ENCODE peak calls at places on chromosomes 3 and 15, in four cellular contexts. K, I, N and V are unnamed samples.

GRCh38 chr3:98612587-98612986 is 19.2 kb upstream of the CPOX start:
- DNase-seq in N (no peak), K (peak), I (peak), V (no peak)

GRCh38 chr3:66353039-66353438 is 132.2 kb downstream of the SLC25A26 start:
- DNase-seq in K (no peak), N (no peak), I (no peak), V (no peak)

GRCh38 chr15:68618339-68619302 is 39.8 kb downstream of the CORO2B start:
- DNase-seq in I (no peak), K (no peak), N (no peak), V (no peak)

GRCh38 chr3:35936571-35936970 is 297.2 kb downstream of the ARPP21 start:
- DNase-seq in K (no peak), N (no peak), I (no peak), V (no peak)

GRCh38 chr3:89787995-89788394 is 680.6 kb downstream of the EPHA3 start:
- DNase-seq in I (no peak), K (no peak), N (no peak), V (no peak)

GRCh38 chr15:52568569-52569243 is at the start of gene ARPP19:
- DNase-seq in I (peak), N (peak), K (peak), V (peak)

GRCh38 chr3:30188713-30189112 is 417.7 kb upstream of the TGFBR2 start:
- DNase-seq in N (no peak), I (no peak), K (no peak), V (peak)

GRCh38 chr15:70826634-70827033 is 27.3 kb downstream of the LARP6 start:
- DNase-seq in N (no peak), K (peak), I (no peak), V (peak)

GRCh38 chr3:150097588-150097890 is 126.8 kb upstream of the PFN2 start:
- DNase-seq in N (no peak), I (no peak), K (no peak), V (no peak)

GRCh38 chr3:53715815-53716483 is 130.3 kb downstream of the CHDH start:
- DNase-seq in N (peak), K (no peak), I (no peak), V (no peak)

DNA sequence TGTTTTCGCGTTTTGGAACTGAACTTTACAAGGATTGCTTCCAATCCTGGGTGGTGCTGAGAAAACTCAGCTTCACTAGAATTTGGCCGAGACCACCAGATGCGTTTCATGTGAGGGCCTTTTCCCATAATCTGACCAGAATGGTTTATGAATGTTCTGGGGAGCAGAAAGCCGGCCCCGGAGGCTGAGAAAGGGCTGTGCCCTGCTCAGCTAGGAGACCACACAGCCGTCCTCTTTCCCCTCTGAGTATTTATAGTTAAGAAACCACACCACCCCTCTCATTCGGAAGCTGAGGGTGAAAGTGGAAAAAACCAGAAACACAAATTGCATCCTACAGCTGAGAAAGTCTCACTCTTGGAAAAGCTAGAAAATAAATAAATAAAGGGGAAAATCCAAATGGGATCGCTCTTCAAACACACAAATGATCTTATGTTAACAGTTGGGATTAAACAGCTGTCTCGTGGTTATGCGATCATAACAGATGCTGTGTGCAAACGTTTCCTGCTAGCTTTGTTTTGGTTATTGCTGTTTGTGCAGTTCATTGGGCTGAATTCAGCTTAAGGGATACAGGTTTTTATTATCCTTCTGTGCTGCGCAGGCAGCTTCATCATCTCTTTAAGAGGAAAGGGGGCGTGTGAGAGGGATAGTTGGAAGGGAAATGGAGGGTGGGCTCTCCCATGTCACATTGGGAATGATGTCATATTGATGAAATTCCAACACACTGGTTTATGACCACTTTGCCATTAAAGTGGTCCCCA is 1026.2 kb upstream of the NR2F2 start:
- DNase-seq in K (no peak), N (no peak), I (no peak), V (no peak)
- H2AFZ ChIP-seq in K (no peak), N (peak), I (no peak), V (no peak)

GRCh38 chr3:58200846-58201355 is 9.9 kb downstream of the DNASE1L3 start:
- DNase-seq in K (no peak), I (no peak), N (no peak), V (no peak)
- TF ChIP-seq CTCF in K (no peak), I (no peak), N (no peak), V (no peak)

GRCh38 chr3:197736010-197736490 is 654 bp downstream of the RUBCN start:
- DNase-seq in N (peak), I (peak), K (no peak), V (no peak)
- H2AFZ ChIP-seq in N (peak), I (no peak), K (peak), V (peak)

GRCh38 chr15:78697449-78697848 is 56.4 kb upstream of the CHRNB4 start:
- DNase-seq in K (no peak), I (no peak), N (no peak), V (no peak)

GRCh38 chr15:78696436-78696835 is 55.4 kb upstream of the CHRNB4 start:
- DNase-seq in I (no peak), N (no peak), K (no peak), V (no peak)

GRCh38 chr15:78691873-78692421 is 50.9 kb upstream of the CHRNB4 start:
- DNase-seq in I (no peak), N (no peak), K (no peak), V (no peak)

GRCh38 chr15:78695046-78695671 is 54.1 kb upstream of the CHRNB4 start:
- DNase-seq in K (no peak), I (no peak), N (no peak), V (no peak)

GRCh38 chr15:78695849-78696248 is 54.8 kb upstream of the CHRNB4 start:
- DNase-seq in K (no peak), N (no peak), I (no peak), V (no peak)
- TF ChIP-seq CTCF in K (no peak), N (no peak), I (peak), V (no peak)

DNA sequence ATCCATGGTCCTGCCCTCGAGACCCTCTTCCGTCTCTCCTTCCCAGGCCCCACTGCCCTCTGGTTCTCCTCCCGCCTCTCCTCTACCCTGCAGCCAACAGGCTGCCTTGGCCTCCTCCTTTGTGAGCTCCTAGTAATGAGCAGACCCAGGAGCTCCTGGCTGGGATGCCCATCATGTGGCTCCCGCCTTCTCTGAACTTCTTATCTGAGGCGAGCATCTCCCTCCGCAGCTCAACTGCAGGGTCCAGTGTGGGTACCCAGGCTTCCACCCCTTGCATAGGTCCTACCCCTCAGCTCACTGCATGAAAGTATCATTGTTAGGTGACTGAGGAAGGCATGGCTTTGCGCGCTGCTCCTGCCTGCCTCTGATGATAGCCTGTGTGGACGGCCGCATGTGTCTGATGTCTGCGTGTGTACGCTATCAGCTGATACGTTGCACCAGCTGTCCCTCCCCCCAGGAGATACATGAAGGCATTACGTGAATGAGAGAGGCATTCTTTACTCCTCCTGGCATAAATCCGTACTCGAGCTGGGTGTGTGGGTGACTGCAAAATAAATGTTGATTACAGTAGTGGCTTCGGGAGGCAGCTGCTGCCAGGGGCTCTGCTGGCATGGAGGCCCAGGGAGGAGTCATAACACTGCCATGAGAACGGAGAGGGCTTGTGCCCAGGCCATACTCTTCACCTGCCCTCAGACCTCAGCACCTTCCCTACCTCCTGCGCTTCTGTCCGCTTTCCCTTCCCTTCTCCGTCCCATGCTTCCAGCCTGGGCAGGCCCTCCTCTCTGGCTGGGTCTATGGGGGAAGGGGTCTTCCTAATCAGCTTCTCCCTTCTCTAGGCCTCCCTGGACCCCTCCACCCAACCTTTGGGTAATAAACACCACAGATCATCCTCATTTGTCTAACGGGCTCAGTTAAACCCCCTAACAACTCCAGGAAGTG is 48.8 kb downstream of the ZNF710 start:
- DNase-seq in K (no peak), I (no peak), N (no peak), V (peak)
- H2AFZ ChIP-seq in K (no peak), I (no peak), N (no peak), V (no peak)

GRCh38 chr3:76646921-76647562 is 392.9 kb upstream of the ROBO2 start:
- DNase-seq in N (peak), I (peak), K (peak), V (no peak)
- TF ChIP-seq CTCF in N (peak), I (peak), K (peak), V (no peak)